ENCODE peak calls at places on chromosomes 4 and X, in six cellular contexts. H, A, O, W, Z and M are unnamed samples.

GRCh38 chr4:181301735-181302380 is 941.3 kb upstream of the TENM3 start:
- DNase-seq in W (no peak), H (no peak), O (no peak), A (peak), Z (no peak), M (no peak)

GRCh38 chr4:6019316-6020263 is 1.4 kb upstream of the C4orf50 start:
- DNase-seq in Z (peak), A (no peak), H (peak), W (peak), O (no peak), M (no peak)

GRCh38 chr4:10421344-10422055 is 35.7 kb downstream of the ZNF518B start:
- DNase-seq in Z (no peak), A (no peak), H (no peak), W (no peak), O (no peak), M (no peak)

GRCh38 chrX:39508300-39508692 is 589.5 kb downstream of the BCOR start:
- DNase-seq in H (no peak), W (no peak), O (no peak), Z (no peak), A (no peak), M (no peak)

GRCh38 chrX:43958529-43958928 is 14.7 kb downstream of the NDP start:
- DNase-seq in A (no peak), W (peak), Z (no peak), O (no peak), H (no peak), M (no peak)

GRCh38 chr4:158760866-158761265 is 8.0 kb upstream of the FNIP2 start:
- DNase-seq in A (no peak), H (no peak), W (no peak), Z (no peak), O (no peak), M (no peak)

GRCh38 chrX:108437789-108438623 is at the start of gene COL4A6:
- DNase-seq in W (peak), O (no peak), H (no peak), Z (no peak), A (peak), M (no peak)

GRCh38 chr4:116358633-116359222 is 726.6 kb downstream of the TRAM1L1 start:
- DNase-seq in Z (peak), A (no peak), O (no peak), W (peak), H (no peak), M (no peak)

GRCh38 chrX:100649550-100650356 is 5.8 kb downstream of the SRPX2 start:
- DNase-seq in A (peak), O (no peak), Z (peak), W (peak), H (no peak), M (no peak)

GRCh38 chr4:55125087-55125721 is at the start of gene KDR:
- DNase-seq in H (no peak), Z (no peak), W (peak), A (peak), O (no peak), M (no peak)

GRCh38 chr4:87973283-87974169 is 2.0 kb upstream of the SPP1 start:
- DNase-seq in H (no peak), Z (no peak), W (peak), A (peak), O (peak), M (no peak)

GRCh38 chr4:38015886-38016515 is 55.8 kb downstream of the PTTG2 start:
- DNase-seq in W (no peak), H (no peak), A (no peak), Z (no peak), O (no peak), M (no peak)

GRCh38 chr4:14693728-14694127 is 308.6 kb upstream of the CPEB2 start:
- DNase-seq in H (no peak), W (no peak), A (no peak), Z (no peak), O (no peak), M (no peak)

GRCh38 chr4:38071801-38072567 is 111.8 kb downstream of the PTTG2 start:
- DNase-seq in O (no peak), W (peak), Z (no peak), A (no peak), H (no peak), M (no peak)